ENCODE peak calls at places on chromosomes 5 and 9, in nine cellular contexts. O is fibroblast of mammary gland; B is activated CD4-positive, alpha-beta T cell treated with anti-CD3 and anti-CD28 coated beads, Interleukin-2, amount 50 U/mL, for 1 hour; J is left ventricle myocardium superior; S is SK-N-DZ; N is AG08396; M is lower lobe of right lung; H is T-helper 2 cell; F is SK-N-SH. P is an unnamed sample.

GRCh38 chr5:41794478-41794877 is 75.7 kb downstream of the OXCT1 start:
- DNase-seq in N (peak; percentile 51), H (no peak), J (no peak), B (no peak), S (no peak), M (no peak), F (no peak), O (peak; percentile 95), P (peak; percentile 76)

GRCh38 chr5:88732181-88732633 is 150.8 kb downstream of the MEF2C start:
- DNase-seq in O (peak; percentile 15), S (no peak), M (peak; percentile 45), B (no peak), N (no peak), H (no peak), F (no peak), J (no peak), P (no peak)

GRCh38 chr9:16521868-16522381 is 348.5 kb downstream of the BNC2 start:
- DNase-seq in F (peak; percentile 19), J (peak; percentile 50), B (no peak), M (peak; percentile 46), N (peak; percentile 60), S (no peak), O (peak; percentile 91), H (no peak), P (peak; percentile 89)

GRCh38 chr5:38941912-38942311 is 96.1 kb downstream of the OSMR start:
- DNase-seq in H (no peak), F (no peak), N (no peak), S (no peak), O (no peak), M (no peak), B (no peak), J (no peak), P (no peak)

GRCh38 chr9:100714372-100715099 is 136.7 kb downstream of the CAVIN4 start:
- DNase-seq in O (peak; percentile 49), J (peak; percentile 59), H (no peak), F (peak; percentile 74), B (peak; percentile 15), M (no peak), N (peak; percentile 72), S (peak; percentile 77), P (peak; percentile 59)

GRCh38 chr9:36995927-36996471 is 38.1 kb downstream of the PAX5 start:
- DNase-seq in M (no peak), S (peak; percentile 61), O (peak; percentile 47), F (peak; percentile 44), H (peak; percentile 35), B (peak; percentile 55), N (peak; percentile 80), J (peak; percentile 58), P (peak; percentile 44)

GRCh38 chr9:78158286-78158685 is 77.6 kb upstream of the CEP78 start:
- DNase-seq in M (no peak), F (no peak), B (no peak), O (no peak), N (no peak), J (no peak), S (no peak), H (no peak), P (no peak)

GRCh38 chr5:165607026-165607425 is 2101.6 kb downstream of the MAT2B start:
- DNase-seq in N (no peak), B (no peak), S (no peak), F (no peak), O (no peak), M (no peak), H (no peak), J (no peak), P (no peak)

GRCh38 chr5:109192027-109192426 is 217.7 kb downstream of the PJA2 start:
- DNase-seq in B (no peak), O (no peak), H (no peak), F (no peak), S (no peak), N (no peak), J (no peak), M (no peak), P (no peak)

GRCh38 chr9:96217358-96217755 is 84.6 kb downstream of the HSD17B3 start:
- DNase-seq in F (peak; percentile 88), N (no peak), S (peak; percentile 93), O (no peak), M (no peak), B (no peak), H (no peak), J (peak; percentile 44), P (no peak)

GRCh38 chr5:36688722-36689121 is 82.3 kb downstream of the SLC1A3 start:
- DNase-seq in M (no peak), F (no peak), O (peak; percentile 34), H (no peak), B (no peak), J (no peak), N (no peak), S (peak; percentile 21), P (peak; percentile 6)

GRCh38 chr5:72510610-72511121 is 3.5 kb upstream of the ZNF366 start:
- DNase-seq in B (no peak), S (no peak), J (peak; percentile 42), N (peak; percentile 79), F (no peak), H (no peak), O (peak; percentile 76), M (no peak), P (peak; percentile 84)

GRCh38 chr5:63262191-63262981 is 683.8 kb downstream of the LRRC70 start:
- DNase-seq in F (no peak), M (no peak), H (no peak), B (no peak), J (no peak), S (peak; percentile 12), O (peak; percentile 89), N (no peak), P (peak; percentile 19)

GRCh38 chr5:1171340-1171941 is 30.0 kb upstream of the SLC6A19 start:
- DNase-seq in H (no peak), F (no peak), O (peak; percentile 54), J (no peak), B (no peak), M (no peak), N (no peak), S (no peak), P (peak; percentile 82)

GRCh38 chr5:33855396-33855795 is 36.4 kb downstream of the ADAMTS12 start:
- DNase-seq in O (no peak), F (no peak), S (no peak), H (no peak), B (no peak), M (no peak), J (no peak), N (no peak), P (no peak)

GRCh38 chr5:80082731-80083114 is 47.6 kb downstream of the THBS4 start:
- DNase-seq in M (peak; percentile 76), F (peak; percentile 59), O (peak; percentile 75), H (peak; percentile 28), N (peak; percentile 86), J (peak; percentile 84), B (no peak), S (no peak), P (peak; percentile 47)

GRCh38 chr5:171617787-171618690 is 167.6 kb upstream of the SMIM23 start:
- DNase-seq in B (no peak), O (no peak), F (no peak), N (no peak), H (no peak), J (no peak), S (no peak), M (no peak), P (no peak)

GRCh38 chr9:129175825-129176633 is 2.0 kb downstream of the IER5L start:
- DNase-seq in F (peak; percentile 77), N (peak; percentile 87), S (peak; percentile 68), J (peak; percentile 85), O (peak; percentile 87), H (no peak), M (peak; percentile 90), B (peak; percentile 29), P (peak; percentile 87)

GRCh38 chr5:61969347-61969746 is 336.7 kb upstream of the KIF2A start:
- DNase-seq in M (no peak), H (no peak), O (no peak), B (no peak), S (no peak), F (no peak), N (no peak), J (no peak), P (peak; percentile 69)

GRCh38 chr5:172173771-172174170 is 14.3 kb downstream of the STK10 start:
- DNase-seq in B (peak; percentile 59), M (peak; percentile 64), H (no peak), S (no peak), J (no peak), F (no peak), N (no peak), O (peak; percentile 78), P (peak; percentile 89)

GRCh38 chr5:129945779-129946270 is 41.6 kb downstream of the CHSY3 start:
- DNase-seq in N (no peak), S (no peak), H (no peak), F (no peak), O (no peak), J (no peak), M (no peak), B (no peak), P (no peak)

GRCh38 chr5:1526681-1527131 is 2.9 kb upstream of the LPCAT1 start:
- DNase-seq in B (no peak), M (peak; percentile 32), O (no peak), F (no peak), S (no peak), N (no peak), J (peak; percentile 8), H (no peak), P (no peak)

GRCh38 chr5:154896562-154896919 is 38.1 kb downstream of the CNOT8 start:
- DNase-seq in B (no peak), H (no peak), J (no peak), S (no peak), O (no peak), F (no peak), N (no peak), M (no peak), P (no peak)

GRCh38 chr5:54320256-54320655 is 9.9 kb upstream of the ARL15 start:
- DNase-seq in B (no peak), F (no peak), N (no peak), J (no peak), S (no peak), M (no peak), O (no peak), H (no peak), P (no peak)

GRCh38 chr5:157303667-157304327 is 37.9 kb downstream of the CYFIP2 start:
- DNase-seq in B (peak; percentile 65), H (no peak), F (no peak), J (peak; percentile 87), M (no peak), S (no peak), N (no peak), O (no peak), P (no peak)

GRCh38 chr9:137138701-137139467 is at the start of gene GRIN1:
- DNase-seq in M (no peak), N (peak; percentile 80), H (no peak), B (peak; percentile 33), S (no peak), J (peak; percentile 68), O (no peak), F (peak; percentile 70), P (no peak)

GRCh38 chr9:36161187-36161586 is 8.0 kb upstream of the CCIN start:
- DNase-seq in S (no peak), H (no peak), F (no peak), M (no peak), J (no peak), O (peak; percentile 71), B (no peak), N (peak; percentile 13), P (peak; percentile 53)

GRCh38 chr5:149651686-149652085 is 70.4 kb downstream of the ARHGEF37 start:
- DNase-seq in N (no peak), O (no peak), M (no peak), S (peak; percentile 36), J (no peak), B (no peak), H (no peak), F (peak; percentile 38), P (no peak)

GRCh38 chr5:128163991-128164390 is 80.4 kb downstream of the SLC12A2 start:
- DNase-seq in N (peak; percentile 2), F (no peak), O (peak; percentile 81), M (no peak), S (no peak), B (no peak), J (no peak), H (no peak), P (peak; percentile 72)

GRCh38 chr5:176789873-176790615 is 20.3 kb upstream of the UNC5A start:
- DNase-seq in B (no peak), H (no peak), S (no peak), N (no peak), F (no peak), J (no peak), M (no peak), O (no peak), P (peak; percentile 65)

GRCh38 chr5:30051976-30052375 is 1141.5 kb upstream of the CDH6 start:
- DNase-seq in M (no peak), N (no peak), F (no peak), J (no peak), B (no peak), H (no peak), O (no peak), S (no peak), P (no peak)